ENCODE peak calls at places on chromosomes 13 and 19, in ten cellular contexts. One of them, this sample, is unnamed.

GRCh38 chr13:49219647-49220034 is 497 bp upstream of the MLNR start:
- DNase-seq in AG09319: no peak
- DNase-seq in HT-29: no peak
- DNase-seq in NCI-H510A treated with DMSO at 0.1 percent for 48 hours: no peak
- DNase-seq in hypothalamus: no peak
- DNase-seq in Right ventricle myocardium superior: no peak
- DNase-seq in astrocyte of the spinal cord: peak; percentile 17
- DNase-seq in NCI-H2029: no peak
- DNase-seq in progenitor cell of endocrine pancreas: no peak
- DNase-seq in heart right ventricle: no peak
- DNase-seq in this sample: no peak

GRCh38 chr13:110562696-110563462 is 1.4 kb upstream of the RAB20 start:
- DNase-seq in NCI-H2029: no peak
- DNase-seq in astrocyte of the spinal cord: no peak
- DNase-seq in Right ventricle myocardium superior: no peak
- DNase-seq in progenitor cell of endocrine pancreas: no peak
- DNase-seq in hypothalamus: no peak
- DNase-seq in NCI-H510A treated with DMSO at 0.1 percent for 48 hours: no peak
- DNase-seq in HT-29: peak; percentile 47
- DNase-seq in heart right ventricle: no peak
- DNase-seq in AG09319: no peak
- DNase-seq in this sample: no peak

GRCh38 chr19:16587031-16588023 is 15.1 kb upstream of the SLC35E1 start:
- DNase-seq in heart right ventricle: no peak
- DNase-seq in NCI-H510A treated with DMSO at 0.1 percent for 48 hours: peak; percentile 19
- DNase-seq in AG09319: no peak
- DNase-seq in NCI-H2029: no peak
- DNase-seq in Right ventricle myocardium superior: peak; percentile 65
- DNase-seq in HT-29: no peak
- DNase-seq in astrocyte of the spinal cord: peak; percentile 33
- DNase-seq in hypothalamus: no peak
- DNase-seq in progenitor cell of endocrine pancreas: no peak
- DNase-seq in this sample: peak; percentile 53

GRCh38 chr13:50911937-50912624 is 2.5 kb downstream of the RNASEH2B start:
- DNase-seq in AG09319: peak; percentile 56
- DNase-seq in heart right ventricle: peak; percentile 87
- DNase-seq in astrocyte of the spinal cord: peak; percentile 91
- DNase-seq in Right ventricle myocardium superior: peak; percentile 91
- DNase-seq in progenitor cell of endocrine pancreas: peak; percentile 84
- DNase-seq in NCI-H510A treated with DMSO at 0.1 percent for 48 hours: peak; percentile 81
- DNase-seq in hypothalamus: peak; percentile 15
- DNase-seq in HT-29: peak; percentile 96
- DNase-seq in NCI-H2029: peak; percentile 58
- DNase-seq in this sample: peak; percentile 90

GRCh38 chr13:49602005-49602404 is 16.6 kb upstream of the RCBTB1 start:
- DNase-seq in Right ventricle myocardium superior: no peak
- DNase-seq in NCI-H510A treated with DMSO at 0.1 percent for 48 hours: no peak
- DNase-seq in heart right ventricle: no peak
- DNase-seq in AG09319: no peak
- DNase-seq in HT-29: no peak
- DNase-seq in NCI-H2029: no peak
- DNase-seq in progenitor cell of endocrine pancreas: no peak
- DNase-seq in hypothalamus: no peak
- DNase-seq in astrocyte of the spinal cord: no peak
- DNase-seq in this sample: no peak

GRCh38 chr19:46674416-46675178 is 13.6 kb upstream of the DACT3 start:
- DNase-seq in heart right ventricle: no peak
- DNase-seq in AG09319: no peak
- DNase-seq in Right ventricle myocardium superior: no peak
- DNase-seq in astrocyte of the spinal cord: no peak
- DNase-seq in HT-29: peak; percentile 58
- DNase-seq in NCI-H2029: peak; percentile 6
- DNase-seq in hypothalamus: no peak
- DNase-seq in progenitor cell of endocrine pancreas: no peak
- DNase-seq in NCI-H510A treated with DMSO at 0.1 percent for 48 hours: peak; percentile 39
- DNase-seq in this sample: no peak

GRCh38 chr13:42078113-42078769 is 29.8 kb downstream of the DGKH start:
- DNase-seq in NCI-H510A treated with DMSO at 0.1 percent for 48 hours: no peak
- DNase-seq in hypothalamus: no peak
- DNase-seq in Right ventricle myocardium superior: no peak
- DNase-seq in AG09319: no peak
- DNase-seq in HT-29: peak; percentile 31
- DNase-seq in NCI-H2029: no peak
- DNase-seq in heart right ventricle: no peak
- DNase-seq in astrocyte of the spinal cord: no peak
- DNase-seq in progenitor cell of endocrine pancreas: no peak
- DNase-seq in this sample: no peak

GRCh38 chr13:33270906-33271538 is 14.5 kb downstream of the STARD13 start:
- DNase-seq in HT-29: no peak
- DNase-seq in Right ventricle myocardium superior: no peak
- DNase-seq in NCI-H2029: no peak
- DNase-seq in NCI-H510A treated with DMSO at 0.1 percent for 48 hours: no peak
- DNase-seq in hypothalamus: no peak
- DNase-seq in heart right ventricle: no peak
- DNase-seq in progenitor cell of endocrine pancreas: no peak
- DNase-seq in astrocyte of the spinal cord: no peak
- DNase-seq in AG09319: no peak
- DNase-seq in this sample: no peak

GRCh38 chr13:20438801-20439200 is 86.9 kb downstream of the CRYL1 start:
- DNase-seq in hypothalamus: no peak
- DNase-seq in astrocyte of the spinal cord: no peak
- DNase-seq in NCI-H2029: no peak
- DNase-seq in NCI-H510A treated with DMSO at 0.1 percent for 48 hours: no peak
- DNase-seq in AG09319: no peak
- DNase-seq in progenitor cell of endocrine pancreas: no peak
- DNase-seq in Right ventricle myocardium superior: no peak
- DNase-seq in heart right ventricle: no peak
- DNase-seq in HT-29: no peak
- DNase-seq in this sample: no peak

GRCh38 chr13:41029629-41030028 is 10.5 kb upstream of the ELF1 start:
- DNase-seq in NCI-H510A treated with DMSO at 0.1 percent for 48 hours: no peak
- DNase-seq in HT-29: no peak
- DNase-seq in AG09319: no peak
- DNase-seq in hypothalamus: no peak
- DNase-seq in heart right ventricle: no peak
- DNase-seq in Right ventricle myocardium superior: no peak
- DNase-seq in NCI-H2029: no peak
- DNase-seq in astrocyte of the spinal cord: no peak
- DNase-seq in progenitor cell of endocrine pancreas: no peak
- DNase-seq in this sample: no peak

GRCh38 chr13:27219611-27220010 is 31.7 kb upstream of the RPL21 start:
- DNase-seq in heart right ventricle: no peak
- DNase-seq in astrocyte of the spinal cord: no peak
- DNase-seq in NCI-H510A treated with DMSO at 0.1 percent for 48 hours: no peak
- DNase-seq in hypothalamus: no peak
- DNase-seq in HT-29: no peak
- DNase-seq in Right ventricle myocardium superior: no peak
- DNase-seq in progenitor cell of endocrine pancreas: no peak
- DNase-seq in AG09319: no peak
- DNase-seq in NCI-H2029: no peak
- DNase-seq in this sample: no peak

GRCh38 chr19:18762125-18763023 is 28.7 kb downstream of the COMP start:
- DNase-seq in HT-29: peak; percentile 91
- DNase-seq in hypothalamus: no peak
- DNase-seq in NCI-H510A treated with DMSO at 0.1 percent for 48 hours: peak; percentile 96
- DNase-seq in heart right ventricle: peak; percentile 69
- DNase-seq in Right ventricle myocardium superior: peak; percentile 79
- DNase-seq in progenitor cell of endocrine pancreas: no peak
- DNase-seq in astrocyte of the spinal cord: peak; percentile 35
- DNase-seq in AG09319: no peak
- DNase-seq in NCI-H2029: peak; percentile 97
- DNase-seq in this sample: no peak

GRCh38 chr13:51887441-51887840 is 25.7 kb downstream of the CCDC70 start:
- DNase-seq in hypothalamus: no peak
- DNase-seq in progenitor cell of endocrine pancreas: no peak
- DNase-seq in heart right ventricle: no peak
- DNase-seq in astrocyte of the spinal cord: no peak
- DNase-seq in HT-29: no peak
- DNase-seq in Right ventricle myocardium superior: no peak
- DNase-seq in NCI-H2029: no peak
- DNase-seq in NCI-H510A treated with DMSO at 0.1 percent for 48 hours: no peak
- DNase-seq in AG09319: no peak
- DNase-seq in this sample: no peak

GRCh38 chr19:10518444-10519361 is 1.5 kb upstream of the S1PR5 start:
- DNase-seq in progenitor cell of endocrine pancreas: no peak
- DNase-seq in AG09319: no peak
- DNase-seq in Right ventricle myocardium superior: no peak
- DNase-seq in NCI-H510A treated with DMSO at 0.1 percent for 48 hours: no peak
- DNase-seq in heart right ventricle: no peak
- DNase-seq in hypothalamus: no peak
- DNase-seq in NCI-H2029: no peak
- DNase-seq in HT-29: no peak
- DNase-seq in astrocyte of the spinal cord: no peak
- DNase-seq in this sample: no peak

GRCh38 chr13:95833713-95834112 is 156.8 kb downstream of the DNAJC3 start:
- DNase-seq in heart right ventricle: no peak
- DNase-seq in hypothalamus: no peak
- DNase-seq in astrocyte of the spinal cord: peak; percentile 19
- DNase-seq in NCI-H510A treated with DMSO at 0.1 percent for 48 hours: no peak
- DNase-seq in NCI-H2029: no peak
- DNase-seq in Right ventricle myocardium superior: no peak
- DNase-seq in AG09319: no peak
- DNase-seq in HT-29: peak; percentile 44
- DNase-seq in progenitor cell of endocrine pancreas: no peak
- DNase-seq in this sample: no peak

GRCh38 chr13:98033277-98034247 is 80.1 kb downstream of the IPO5 start:
- DNase-seq in progenitor cell of endocrine pancreas: no peak
- DNase-seq in NCI-H510A treated with DMSO at 0.1 percent for 48 hours: no peak
- DNase-seq in AG09319: peak; percentile 31
- DNase-seq in Right ventricle myocardium superior: no peak
- DNase-seq in HT-29: peak; percentile 83
- DNase-seq in hypothalamus: no peak
- DNase-seq in heart right ventricle: no peak
- DNase-seq in astrocyte of the spinal cord: peak; percentile 56
- DNase-seq in NCI-H2029: no peak
- DNase-seq in this sample: no peak

GRCh38 chr19:33683881-33684549 is 62.3 kb downstream of the CHST8 start:
- DNase-seq in NCI-H510A treated with DMSO at 0.1 percent for 48 hours: no peak
- DNase-seq in NCI-H2029: no peak
- DNase-seq in progenitor cell of endocrine pancreas: peak; percentile 82
- DNase-seq in AG09319: no peak
- DNase-seq in Right ventricle myocardium superior: no peak
- DNase-seq in heart right ventricle: peak; percentile 33
- DNase-seq in astrocyte of the spinal cord: peak; percentile 10
- DNase-seq in hypothalamus: no peak
- DNase-seq in HT-29: peak; percentile 26
- DNase-seq in this sample: no peak

GRCh38 chr13:94556646-94557045 is 39.3 kb downstream of the TGDS start:
- DNase-seq in progenitor cell of endocrine pancreas: no peak
- DNase-seq in HT-29: no peak
- DNase-seq in AG09319: no peak
- DNase-seq in hypothalamus: no peak
- DNase-seq in astrocyte of the spinal cord: no peak
- DNase-seq in Right ventricle myocardium superior: no peak
- DNase-seq in NCI-H2029: no peak
- DNase-seq in heart right ventricle: no peak
- DNase-seq in NCI-H510A treated with DMSO at 0.1 percent for 48 hours: no peak
- DNase-seq in this sample: no peak

GRCh38 chr19:13803038-13803437 is 7.8 kb downstream of the ZSWIM4 start:
- DNase-seq in progenitor cell of endocrine pancreas: no peak
- DNase-seq in heart right ventricle: no peak
- DNase-seq in NCI-H2029: no peak
- DNase-seq in HT-29: peak; percentile 51
- DNase-seq in hypothalamus: no peak
- DNase-seq in AG09319: no peak
- DNase-seq in Right ventricle myocardium superior: no peak
- DNase-seq in NCI-H510A treated with DMSO at 0.1 percent for 48 hours: no peak
- DNase-seq in astrocyte of the spinal cord: no peak
- DNase-seq in this sample: no peak

GRCh38 chr13:74644239-74644638 is 510.0 kb upstream of the KLF12 start:
- DNase-seq in astrocyte of the spinal cord: no peak
- DNase-seq in hypothalamus: no peak
- DNase-seq in AG09319: no peak
- DNase-seq in heart right ventricle: no peak
- DNase-seq in NCI-H510A treated with DMSO at 0.1 percent for 48 hours: no peak
- DNase-seq in HT-29: no peak
- DNase-seq in NCI-H2029: no peak
- DNase-seq in progenitor cell of endocrine pancreas: no peak
- DNase-seq in Right ventricle myocardium superior: no peak
- DNase-seq in this sample: no peak

GRCh38 chr19:51179297-51179696 is 37.2 kb downstream of the SIGLEC7 start:
- DNase-seq in astrocyte of the spinal cord: no peak
- DNase-seq in HT-29: no peak
- DNase-seq in AG09319: no peak
- DNase-seq in hypothalamus: no peak
- DNase-seq in Right ventricle myocardium superior: no peak
- DNase-seq in progenitor cell of endocrine pancreas: no peak
- DNase-seq in NCI-H2029: no peak
- DNase-seq in heart right ventricle: no peak
- DNase-seq in NCI-H510A treated with DMSO at 0.1 percent for 48 hours: no peak
- DNase-seq in this sample: no peak

GRCh38 chr13:59247166-59247565 is 916.6 kb downstream of the DIAPH3 start:
- DNase-seq in NCI-H2029: no peak
- DNase-seq in astrocyte of the spinal cord: no peak
- DNase-seq in hypothalamus: peak; percentile 1
- DNase-seq in HT-29: peak; percentile 61
- DNase-seq in AG09319: no peak
- DNase-seq in NCI-H510A treated with DMSO at 0.1 percent for 48 hours: no peak
- DNase-seq in Right ventricle myocardium superior: peak; percentile 67
- DNase-seq in heart right ventricle: peak; percentile 70
- DNase-seq in progenitor cell of endocrine pancreas: no peak
- DNase-seq in this sample: no peak

This sample was measured in SIG-M5.